ENCODE peak calls at places on chromosome 22, in ten cellular contexts. M is stimulated activated CD4-positive, alpha-beta T cell treated with anti-CD3 and anti-CD28 coated beads, Interleukin-4, amount 100 ng/mL, for 48 hours; H is NCI-H774; B is KG1; D is progenitor cell of endocrine pancreas; X is activated CD4-positive, alpha-beta T cell treated with anti-CD3 and anti-CD28 coated beads, Interleukin-2, amount 10 ng/mL, durations not matched to agents 7 days and 5 days; P is lung; N is stimulated activated CD8-positive, alpha-beta memory T cell treated with anti-CD3 and anti-CD28 coated beads, Interleukin-4, amount 100 ng/mL, for 4 hours; R is NCI-H82; Q is epithelial cell of esophagus. C is an unnamed sample.

GRCh38 chr22:47788461-47788860 is 1026.0 kb downstream of the TBC1D22A start:
- DNase-seq in H (no peak), B (no peak), P (peak), Q (no peak), N (no peak), X (no peak), D (no peak), R (no peak), M (no peak), C (no peak)

GRCh38 chr22:46941958-46942815 is 179.7 kb downstream of the TBC1D22A start:
- DNase-seq in P (no peak), M (no peak), N (no peak), H (no peak), X (no peak), B (peak), Q (no peak), R (no peak), D (no peak), C (no peak)

GRCh38 chr22:46829140-46829891 is 66.9 kb downstream of the TBC1D22A start:
- DNase-seq in Q (peak), D (no peak), X (no peak), H (no peak), M (no peak), R (no peak), P (no peak), B (no peak), N (no peak), C (no peak)

GRCh38 chr22:37816543-37817180 is 6.5 kb upstream of the GALR3 start:
- DNase-seq in P (no peak), B (no peak), R (no peak), N (no peak), D (no peak), X (no peak), H (no peak), Q (no peak), M (no peak), C (no peak)

GRCh38 chr22:45877651-45878050 is 99.3 kb downstream of the WNT7B start:
- DNase-seq in R (no peak), B (no peak), H (no peak), X (no peak), M (no peak), Q (no peak), N (no peak), D (no peak), P (no peak), C (no peak)

GRCh38 chr22:46064966-46065666 is 85.2 kb upstream of the PPARA start:
- DNase-seq in R (no peak), P (no peak), Q (no peak), H (no peak), N (no peak), B (no peak), X (no peak), D (no peak), M (no peak), C (no peak)

GRCh38 chr22:28930357-28931007 is 47.1 kb downstream of the ZNRF3 start:
- DNase-seq in N (no peak), B (no peak), D (no peak), X (no peak), R (peak), P (no peak), M (no peak), Q (no peak), H (no peak), C (no peak)

GRCh38 chr22:44085743-44086741 is 61.9 kb downstream of the PARVB start:
- DNase-seq in N (no peak), Q (peak), H (peak), M (no peak), R (peak), D (no peak), B (no peak), P (peak), X (peak), C (peak)

GRCh38 chr22:32621656-32622003 is 147.0 kb downstream of the FBXO7 start:
- DNase-seq in D (no peak), X (no peak), P (no peak), Q (no peak), B (no peak), N (no peak), M (no peak), H (no peak), R (no peak), C (no peak)

GRCh38 chr22:41009222-41009948 is 58.2 kb downstream of the RBX1 start:
- DNase-seq in Q (peak), H (no peak), B (no peak), R (no peak), P (no peak), X (no peak), M (no peak), D (no peak), N (no peak), C (no peak)

GRCh38 chr22:39087881-39088687 is 9.0 kb upstream of the APOBEC3H start:
- DNase-seq in X (no peak), D (no peak), P (no peak), H (peak), R (peak), M (no peak), B (no peak), N (no peak), Q (no peak), C (no peak)

GRCh38 chr22:20244250-20244648 is 23.9 kb downstream of the RTN4R start:
- DNase-seq in N (no peak), D (no peak), P (no peak), H (no peak), B (no peak), M (no peak), X (no peak), R (no peak), Q (no peak), C (no peak)

GRCh38 chr22:43159484-43160178 is 8.3 kb downstream of the TSPO start:
- DNase-seq in R (peak), Q (no peak), M (no peak), P (no peak), N (no peak), D (no peak), X (no peak), H (no peak), B (no peak), C (no peak)

GRCh38 chr22:41934284-41935014 is 7.8 kb upstream of the TNFRSF13C start:
- DNase-seq in Q (no peak), M (no peak), H (no peak), X (no peak), R (no peak), P (no peak), N (no peak), B (no peak), D (no peak), C (no peak)

GRCh38 chr22:49975543-49976389 is 15.2 kb downstream of the PIM3 start:
- DNase-seq in P (peak), Q (no peak), B (no peak), N (peak), X (no peak), H (no peak), D (no peak), M (peak), R (no peak), C (peak)

GRCh38 chr22:28855355-28856094 is 27.8 kb upstream of the ZNRF3 start:
- DNase-seq in N (peak), H (peak), P (peak), X (peak), D (peak), B (peak), Q (peak), R (peak), M (peak), C (peak)

GRCh38 chr22:39965749-39966148 is 5.6 kb downstream of the TMA7B start:
- DNase-seq in N (no peak), M (no peak), Q (no peak), X (no peak), P (no peak), R (no peak), H (no peak), B (no peak), D (no peak), C (no peak)

GRCh38 chr22:26444777-26445176 is 15.7 kb downstream of the ASPHD2 start:
- DNase-seq in B (no peak), M (no peak), R (peak), Q (no peak), D (no peak), N (no peak), P (no peak), H (peak), X (no peak), C (no peak)

GRCh38 chr22:27687984-27688545 is 113.5 kb downstream of the MN1 start:
- DNase-seq in M (no peak), Q (peak), N (no peak), D (no peak), P (no peak), R (peak), H (no peak), B (no peak), X (no peak), C (no peak)

GRCh38 chr22:49753961-49754673 is 73.6 kb downstream of the BRD1 start:
- DNase-seq in M (no peak), R (no peak), N (no peak), D (no peak), X (no peak), P (no peak), H (peak), B (no peak), Q (no peak), C (no peak)

GRCh38 chr22:47672526-47672925 is 910.1 kb downstream of the TBC1D22A start:
- DNase-seq in P (no peak), B (no peak), X (no peak), R (no peak), Q (no peak), H (no peak), M (no peak), D (no peak), N (no peak), C (no peak)

GRCh38 chr22:50673231-50674126 is 856 bp downstream of the SHANK3 start:
- DNase-seq in B (peak), R (no peak), X (no peak), N (no peak), D (no peak), P (no peak), Q (no peak), M (no peak), H (no peak), C (no peak)

GRCh38 chr22:28608546-28608945 is 71.1 kb downstream of the TTC28 start:
- DNase-seq in X (no peak), M (no peak), Q (no peak), D (no peak), R (no peak), B (no peak), P (no peak), H (no peak), N (no peak), C (no peak)

GRCh38 chr22:36397081-36397766 is 9.5 kb upstream of the MYH9 start:
- DNase-seq in X (no peak), H (no peak), N (no peak), B (no peak), R (no peak), Q (peak), M (no peak), D (no peak), P (peak), C (no peak)